ENCODE peak calls at places on chromosomes 7 and 10, in nine cellular contexts. A is AG09309; V is spleen; Z is B cell; Q is choroid plexus epithelial cell; R is stimulated activated CD4-positive, alpha-beta T cell treated with anti-CD3 and anti-CD28 coated beads, Interleukin-4, amount 100 ng/mL, for 1 hour; P is thyroid gland; J is posterior vena cava; X is effector CD4-positive, alpha-beta T cell. S is an unnamed sample.

GRCh38 chr7:155729847-155730246 is 82.4 kb downstream of the SHH start:
- DNase-seq in V (no peak), Q (peak; percentile 67), A (no peak), R (no peak), P (no peak), Z (no peak), J (no peak), X (no peak), S (peak; percentile 9)

GRCh38 chr10:70835895-70836294 is 20.1 kb downstream of the SGPL1 start:
- DNase-seq in J (no peak), V (no peak), R (no peak), A (peak; percentile 42), X (no peak), P (peak; percentile 31), Q (peak; percentile 81), Z (no peak), S (no peak)

GRCh38 chr7:70472580-70473239 is 659.2 kb upstream of the GALNT17 start:
- DNase-seq in R (no peak), V (no peak), X (no peak), P (no peak), Z (no peak), J (no peak), Q (no peak), A (no peak), S (no peak)

GRCh38 chr10:111114931-111115500 is 38.2 kb downstream of the ADRA2A start:
- DNase-seq in X (no peak), J (no peak), P (no peak), V (no peak), R (no peak), A (no peak), Q (no peak), Z (no peak), S (no peak)

GRCh38 chr7:120805636-120806388 is 52.1 kb downstream of the TSPAN12 start:
- DNase-seq in Q (peak; percentile 71), Z (peak; percentile 46), J (no peak), P (peak; percentile 63), X (peak; percentile 39), R (peak; percentile 31), A (no peak), V (no peak), S (peak; percentile 84)

GRCh38 chr7:20785211-20786048 is 1.3 kb downstream of the SP8 start:
- DNase-seq in P (peak; percentile 25), Z (no peak), A (no peak), X (no peak), J (no peak), Q (no peak), R (no peak), V (no peak), S (no peak)

GRCh38 chr7:42152353-42153205 is 84.4 kb downstream of the GLI3 start:
- DNase-seq in V (no peak), P (peak; percentile 22), Q (no peak), X (no peak), J (no peak), Z (no peak), R (no peak), A (no peak), S (no peak)

GRCh38 chr10:97687785-97688781 is 1.0 kb upstream of the AVPI1 start:
- DNase-seq in Z (no peak), A (peak; percentile 89), Q (peak; percentile 75), R (no peak), P (peak; percentile 18), V (peak; percentile 31), X (no peak), J (no peak), S (no peak)

GRCh38 chr7:81842361-81842760 is 72.5 kb upstream of the HGF start:
- DNase-seq in A (no peak), J (no peak), Z (no peak), X (no peak), R (no peak), V (no peak), Q (no peak), P (no peak), S (no peak)

GRCh38 chr10:12843296-12843945 is 158.1 kb downstream of the CCDC3 start:
- DNase-seq in V (no peak), R (no peak), J (no peak), A (no peak), Z (no peak), Q (no peak), X (no peak), P (no peak), S (no peak)

GRCh38 chr7:131899271-131900030 is 343.0 kb upstream of the PODXL start:
- DNase-seq in V (no peak), Z (no peak), X (no peak), Q (no peak), A (no peak), R (no peak), J (no peak), P (no peak), S (no peak)

GRCh38 chr10:26855186-26855585 is 5.6 kb downstream of the ABI1 start:
- DNase-seq in V (no peak), Z (no peak), P (no peak), X (no peak), J (no peak), Q (no peak), A (peak; percentile 28), R (no peak), S (no peak)

GRCh38 chr10:100995171-100995570 is 4.4 kb upstream of the LZTS2 start:
- DNase-seq in A (no peak), P (no peak), X (no peak), Q (no peak), V (no peak), Z (no peak), J (no peak), R (no peak), S (no peak)

GRCh38 chr7:135773451-135773850 is 24.8 kb upstream of the FAM180A start:
- DNase-seq in R (no peak), Z (no peak), X (no peak), J (no peak), A (no peak), P (peak; percentile 71), V (no peak), Q (no peak), S (peak; percentile 57)

GRCh38 chr7:151010002-151010306 is 14.3 kb downstream of the ATG9B start:
- DNase-seq in Z (no peak), R (no peak), J (no peak), Q (no peak), A (no peak), V (no peak), P (no peak), X (no peak), S (no peak)

GRCh38 chr7:6246257-6246917 is 26.0 kb downstream of the CYTH3 start:
- DNase-seq in R (no peak), P (peak; percentile 50), Q (peak; percentile 78), X (no peak), V (no peak), J (no peak), A (no peak), Z (no peak), S (no peak)

GRCh38 chr7:44379366-44380178 is 54.2 kb upstream of the CAMK2B start:
- DNase-seq in V (peak; percentile 56), R (no peak), Z (no peak), J (no peak), P (no peak), X (no peak), Q (peak; percentile 34), A (no peak), S (no peak)

GRCh38 chr7:129468087-129468486 is 33.9 kb downstream of the STRIP2 start:
- DNase-seq in A (peak; percentile 55), P (peak; percentile 17), Z (no peak), V (no peak), J (no peak), X (no peak), Q (peak; percentile 60), R (no peak), S (no peak)

GRCh38 chr7:6169805-6170520 is 102.5 kb downstream of the CYTH3 start:
- DNase-seq in A (no peak), Z (no peak), P (no peak), R (no peak), Q (no peak), J (no peak), X (no peak), V (no peak), S (no peak)

GRCh38 chr10:96378741-96379140 is 19.9 kb upstream of the OPALIN start:
- DNase-seq in X (no peak), J (peak; percentile 40), Q (no peak), R (no peak), P (no peak), V (no peak), A (no peak), Z (no peak), S (no peak)

GRCh38 chr10:63677001-63677400 is 155.8 kb downstream of the REEP3 start:
- DNase-seq in Q (no peak), V (no peak), A (no peak), J (no peak), X (no peak), Z (no peak), R (no peak), P (no peak), S (no peak)

GRCh38 chr7:101884671-101885596 is 67.5 kb downstream of the CUX1 start:
- DNase-seq in Z (peak; percentile 45), Q (no peak), X (no peak), P (no peak), R (no peak), V (no peak), A (no peak), J (no peak), S (no peak)

GRCh38 chr7:90111-91063 is 102.0 kb upstream of the FAM20C start:
- DNase-seq in A (peak; percentile 77), J (peak; percentile 70), Z (no peak), V (no peak), Q (peak; percentile 59), R (no peak), X (no peak), P (no peak), S (no peak)

GRCh38 chr7:131329176-131329570 is 1.5 kb downstream of the MKLN1 start:
- DNase-seq in A (no peak), Q (no peak), Z (no peak), X (no peak), P (no peak), R (no peak), J (no peak), V (no peak), S (no peak)

GRCh38 chr7:30707391-30708351 is 25.4 kb upstream of the CRHR2 start:
- DNase-seq in R (no peak), X (no peak), J (peak; percentile 86), A (no peak), P (no peak), Q (no peak), Z (no peak), V (peak; percentile 57), S (no peak)

GRCh38 chr10:34821587-34822585 is 6.8 kb upstream of the PARD3 start:
- DNase-seq in J (no peak), V (no peak), P (no peak), A (no peak), R (no peak), Z (no peak), Q (no peak), X (no peak), S (no peak)

GRCh38 chr10:45460235-45460878 is 86.3 kb downstream of the ALOX5 start:
- DNase-seq in V (no peak), P (no peak), J (no peak), Z (peak; percentile 50), Q (no peak), R (no peak), X (no peak), A (no peak), S (no peak)

GRCh38 chr7:16804674-16805439 is at the start of gene AGR2:
- DNase-seq in R (no peak), Z (no peak), X (no peak), A (no peak), P (peak; percentile 53), J (no peak), Q (no peak), V (no peak), S (no peak)